ENCODE peak calls at places on chromosomes 12 and 14, in nine cellular contexts. S, I, R, Z, T, K, F, A and O are unnamed samples.

GRCh38 chr12:127515941-127516340 is 751.0 kb upstream of the TMEM132C start:
- DNase-seq in R (no peak), S (peak; percentile 28), A (no peak), T (no peak), F (no peak), Z (peak; percentile 71), I (no peak), K (no peak), O (no peak)

GRCh38 chr14:61557854-61558253 is 137.5 kb upstream of the HIF1A start:
- DNase-seq in K (no peak), A (no peak), I (no peak), F (no peak), R (no peak), T (no peak), Z (no peak), S (no peak), O (no peak)

GRCh38 chr12:54980341-54980740 is 4.2 kb downstream of the TESPA1 start:
- DNase-seq in T (no peak), S (no peak), R (no peak), A (peak; percentile 47), I (no peak), Z (no peak), F (no peak), K (no peak), O (no peak)

GRCh38 chr12:65313704-65314317 is 35.3 kb downstream of the MSRB3 start:
- DNase-seq in S (peak; percentile 26), R (no peak), I (no peak), T (peak; percentile 0), K (no peak), A (no peak), Z (no peak), F (no peak), O (no peak)

GRCh38 chr12:39236994-39237393 is 205.9 kb downstream of the KIF21A start:
- DNase-seq in R (no peak), F (no peak), S (peak; percentile 14), A (no peak), K (peak; percentile 33), T (no peak), I (peak; percentile 24), Z (no peak), O (no peak)

GRCh38 chr14:23828611-23829010 is 125.0 kb upstream of the DHRS4 start:
- DNase-seq in R (no peak), A (no peak), S (no peak), T (no peak), I (no peak), Z (no peak), K (no peak), F (no peak), O (no peak)

GRCh38 chr12:46154221-46154975 is 114.4 kb downstream of the SLC38A1 start:
- DNase-seq in T (no peak), R (peak; percentile 27), I (peak; percentile 19), S (peak; percentile 62), K (no peak), A (no peak), F (no peak), Z (peak; percentile 82), O (no peak)

GRCh38 chr12:46547421-46548340 is 175.1 kb upstream of the SLC38A2 start:
- DNase-seq in R (no peak), A (no peak), T (no peak), I (no peak), F (no peak), K (no peak), Z (no peak), S (peak; percentile 69), O (no peak)

GRCh38 chr12:108693781-108694180 is 37.5 kb downstream of the CORO1C start:
- DNase-seq in K (no peak), R (no peak), A (no peak), F (peak; percentile 75), S (no peak), Z (no peak), I (no peak), T (no peak), O (no peak)

GRCh38 chr12:54558311-54558710 is 8.9 kb downstream of the PDE1B start:
- DNase-seq in R (no peak), K (no peak), Z (no peak), A (no peak), I (no peak), T (no peak), S (no peak), F (no peak), O (no peak)

GRCh38 chr14:57182760-57183503 is 85.8 kb downstream of the EXOC5 start:
- DNase-seq in F (peak; percentile 78), K (no peak), I (no peak), A (no peak), Z (no peak), R (no peak), S (no peak), T (peak; percentile 10), O (no peak)

GRCh38 chr12:116196226-116196625 is 81.3 kb downstream of the MED13L start:
- DNase-seq in R (no peak), T (no peak), Z (no peak), F (no peak), K (no peak), A (no peak), I (no peak), S (no peak), O (no peak)

DNA sequence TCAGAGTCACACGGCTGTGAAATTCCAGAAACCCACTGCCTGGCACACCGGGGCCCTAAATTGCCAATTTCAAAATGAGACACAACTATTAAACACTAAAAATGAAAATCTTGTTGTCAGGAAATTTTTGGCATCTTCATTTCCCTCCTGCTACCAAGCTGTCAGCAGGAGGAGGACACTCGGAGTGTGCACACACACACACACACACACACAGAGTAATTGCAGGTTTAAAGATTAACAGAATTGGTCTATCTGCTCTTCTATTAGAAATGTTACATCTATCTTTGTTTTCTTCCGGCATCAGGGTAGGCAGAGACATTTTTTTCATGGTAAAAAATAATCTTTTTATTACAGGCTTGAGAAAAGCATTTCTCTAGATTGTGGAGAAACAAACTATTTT is 314.2 kb downstream of the EGLN3 start:
- DNase-seq in R (no peak), A (no peak), S (no peak), Z (no peak), K (no peak), I (no peak), F (no peak), T (no peak), O (no peak)
- TF ChIP-seq CTCF in R (no peak), A (no peak), S (no peak), Z (no peak), K (no peak), I (no peak), F (no peak), T (no peak), O (no peak)

GRCh38 chr14:100031506-100032281 is 33.5 kb upstream of the EVL start:
- DNase-seq in I (peak; percentile 96), F (no peak), A (no peak), T (no peak), S (peak; percentile 98), Z (peak; percentile 85), K (peak; percentile 96), R (peak; percentile 93), O (peak; percentile 89)

GRCh38 chr14:100027771-100028490 is 37.3 kb upstream of the EVL start:
- DNase-seq in K (no peak), S (peak; percentile 32), A (no peak), I (no peak), R (no peak), Z (no peak), F (no peak), T (no peak), O (no peak)

GRCh38 chr14:100032749-100033148 is 32.5 kb upstream of the EVL start:
- DNase-seq in I (no peak), T (no peak), A (no peak), F (no peak), K (no peak), S (no peak), Z (no peak), R (no peak), O (no peak)

GRCh38 chr14:100030441-100031153 is 34.6 kb upstream of the EVL start:
- DNase-seq in S (peak; percentile 93), I (peak; percentile 25), Z (peak; percentile 58), R (no peak), A (no peak), K (peak; percentile 76), F (no peak), T (no peak), O (peak; percentile 63)

GRCh38 chr14:100028990-100029677 is 36.1 kb upstream of the EVL start:
- DNase-seq in F (no peak), Z (no peak), R (no peak), S (peak; percentile 12), T (no peak), I (peak; percentile 35), K (no peak), A (no peak), O (no peak)
- TF ChIP-seq CTCF in F (peak; percentile 56), Z (peak; percentile 28), R (no peak), S (no peak), T (no peak), I (no peak), K (peak; percentile 8), A (no peak), O (no peak)

GRCh38 chr12:27838543-27838942 is 58.5 kb upstream of the MANSC4 start:
- DNase-seq in T (no peak), F (no peak), A (no peak), I (no peak), K (no peak), R (no peak), S (no peak), Z (no peak), O (no peak)
- TF ChIP-seq CTCF in T (no peak), F (no peak), A (no peak), I (no peak), K (no peak), R (no peak), S (no peak), Z (no peak), O (no peak)

DNA sequence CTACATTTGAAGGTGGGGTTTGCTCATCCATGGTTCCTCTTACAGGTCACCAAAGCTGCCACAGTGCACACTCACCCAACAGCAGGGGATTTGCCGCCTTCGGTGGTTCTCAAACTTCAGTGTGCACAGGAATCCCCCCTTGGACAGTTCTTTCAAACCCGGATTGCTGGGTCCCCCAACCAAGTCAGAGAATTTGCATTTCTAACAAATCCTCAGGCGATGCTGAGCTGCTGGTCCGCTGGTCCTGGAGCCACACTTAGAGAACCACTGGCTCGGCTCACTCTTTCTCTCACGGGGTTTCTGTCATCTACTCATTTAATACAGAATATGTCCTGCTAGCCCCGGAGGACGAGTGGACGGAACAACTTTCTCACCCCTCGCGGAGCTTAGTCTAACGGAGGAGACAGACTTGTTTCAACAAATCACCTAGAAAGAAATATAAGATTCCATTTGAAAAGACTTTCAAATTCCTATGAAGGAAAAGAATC is 24.1 kb upstream of the ZFP36L1 start:
- DNase-seq in I (no peak), T (no peak), R (no peak), K (no peak), Z (no peak), S (no peak), A (no peak), F (no peak), O (no peak)
- TF ChIP-seq CTCF in I (no peak), T (peak; percentile 2), R (no peak), K (no peak), Z (no peak), S (no peak), A (no peak), F (no peak), O (no peak)

GRCh38 chr12:47789141-47789540 is 16.1 kb downstream of the SLC48A1 start:
- DNase-seq in I (no peak), K (no peak), Z (no peak), A (no peak), R (no peak), F (no peak), T (no peak), S (no peak), O (no peak)
- TF ChIP-seq CTCF in I (no peak), K (no peak), Z (no peak), A (no peak), R (no peak), F (no peak), T (no peak), S (no peak), O (no peak)